ENCODE peak calls at places on chromosome 12, in eight cellular contexts. B, D, Q, L, O, Z, S and V are unnamed samples.

GRCh38 chr12:66335746-66336145 is 33.5 kb downstream of the HELB start:
- DNase-seq in Q (no peak), S (no peak), D (no peak), Z (no peak), L (no peak), B (no peak), O (no peak), V (no peak)

GRCh38 chr12:26109343-26109841 is 15.4 kb downstream of the BHLHE41 start:
- DNase-seq in L (no peak), Z (no peak), B (no peak), Q (no peak), D (no peak), O (peak), S (peak), V (no peak)

GRCh38 chr12:31326689-31327659 is 1.0 kb upstream of the SINHCAF start:
- DNase-seq in L (no peak), Z (no peak), Q (no peak), D (no peak), B (no peak), S (no peak), O (no peak), V (no peak)

GRCh38 chr12:22543246-22544037 is 900 bp downstream of the C2CD5 start:
- DNase-seq in L (no peak), S (peak), O (peak), B (peak), Q (no peak), Z (peak), D (peak), V (peak)

GRCh38 chr12:110543252-110543959 is 39.7 kb downstream of the PPTC7 start:
- DNase-seq in L (peak), Z (peak), O (peak), S (peak), D (peak), B (peak), Q (no peak), V (no peak)

GRCh38 chr12:107515446-107515958 is 170.1 kb upstream of the PWP1 start:
- DNase-seq in S (peak), Z (peak), B (peak), D (no peak), O (peak), Q (peak), L (peak), V (no peak)

GRCh38 chr12:5094550-5094949 is 50.9 kb downstream of the KCNA5 start:
- DNase-seq in L (no peak), B (no peak), Q (no peak), O (peak), S (no peak), D (no peak), Z (no peak), V (no peak)

GRCh38 chr12:112907415-112908157 is 824 bp downstream of the OAS1 start:
- DNase-seq in D (no peak), Q (no peak), B (no peak), L (no peak), Z (no peak), O (no peak), S (no peak), V (no peak)

GRCh38 chr12:113186666-113187325 is 1.3 kb downstream of the RITA1 start:
- DNase-seq in O (no peak), S (no peak), Z (no peak), B (no peak), L (no peak), Q (no peak), D (no peak), V (no peak)

GRCh38 chr12:27868165-27868564 is 88.1 kb upstream of the MANSC4 start:
- DNase-seq in B (no peak), Z (peak), S (no peak), D (no peak), Q (peak), L (peak), O (peak), V (no peak)

DNA sequence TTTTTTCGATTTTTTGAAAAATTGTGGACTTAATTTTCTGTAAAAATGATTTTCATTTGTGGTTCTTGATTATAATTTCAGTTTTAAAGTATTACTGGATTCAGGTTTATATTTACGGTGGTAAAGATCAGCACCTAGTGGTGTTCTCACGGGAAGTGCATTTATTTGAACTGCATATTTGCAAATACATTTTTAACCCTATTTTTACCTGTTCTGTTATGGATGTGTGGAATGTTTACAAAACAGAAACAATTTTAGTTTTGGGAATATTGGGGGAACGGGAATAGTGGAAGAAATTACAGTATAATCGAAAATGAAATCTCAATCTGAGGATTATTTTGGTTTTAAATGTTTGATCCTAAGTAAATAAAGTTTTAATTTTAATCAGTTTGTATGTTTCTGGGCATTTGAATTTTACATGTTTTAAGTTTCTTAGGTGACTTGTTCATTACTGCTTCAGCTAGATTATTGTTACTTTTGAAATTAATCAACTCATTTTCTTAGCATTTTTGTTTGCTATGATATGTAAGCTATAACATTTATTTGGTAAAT is 805 bp downstream of the ATF7IP start:
- DNase-seq in O (peak), Z (peak), D (no peak), S (no peak), L (no peak), Q (no peak), B (no peak), V (no peak)
- TF ChIP-seq CTCF in O (peak), Z (peak), D (peak), S (no peak), L (no peak), Q (peak), B (no peak), V (peak)

GRCh38 chr12:131454418-131455217 is 256.3 kb upstream of the SFSWAP start:
- DNase-seq in Z (peak), L (peak), D (no peak), Q (no peak), O (no peak), B (no peak), S (no peak), V (peak)
- TF ChIP-seq CTCF in Z (peak), L (peak), D (peak), Q (no peak), O (no peak), B (no peak), S (peak), V (peak)

GRCh38 chr12:59891180-59891579 is 295.4 kb downstream of the SLC16A7 start:
- DNase-seq in O (no peak), L (no peak), B (no peak), S (no peak), D (no peak), Q (no peak), Z (peak), V (no peak)

GRCh38 chr12:59887204-59887603 is 291.4 kb downstream of the SLC16A7 start:
- DNase-seq in S (no peak), D (no peak), Q (no peak), L (no peak), B (no peak), Z (no peak), O (no peak), V (no peak)

DNA sequence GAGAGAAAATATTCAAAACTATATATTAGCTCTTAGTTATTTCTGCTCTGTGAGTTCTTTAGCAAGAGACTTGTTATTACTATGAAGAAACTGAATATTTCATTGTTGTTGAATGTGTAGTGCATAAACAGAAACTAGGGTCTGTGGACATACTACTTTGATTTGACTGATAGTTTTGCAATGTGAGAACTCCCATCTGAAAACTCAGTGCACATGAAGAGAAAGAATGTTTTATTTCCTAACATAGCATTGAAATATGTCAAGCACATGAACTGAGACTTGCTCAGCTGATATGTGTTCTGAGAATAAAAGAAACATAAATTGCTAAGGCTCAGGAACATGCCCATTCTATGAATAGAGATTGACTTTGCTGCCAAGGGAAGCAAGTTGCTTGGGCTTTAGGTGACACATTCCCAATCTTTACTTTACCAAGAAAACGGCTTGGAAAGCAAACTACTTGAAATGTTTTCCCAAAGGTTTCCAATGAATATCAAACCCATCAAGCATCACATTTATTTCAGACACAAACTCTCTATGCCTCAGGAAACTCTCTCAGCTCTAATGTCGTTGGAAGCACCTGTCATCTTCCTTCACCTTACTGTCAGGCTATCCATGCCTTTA is 290.4 kb downstream of the SLC16A7 start:
- DNase-seq in O (no peak), Z (no peak), D (no peak), B (no peak), Q (no peak), S (no peak), L (no peak), V (no peak)
- TF ChIP-seq CTCF in O (no peak), Z (no peak), D (no peak), B (no peak), Q (no peak), S (no peak), L (no peak), V (no peak)

GRCh38 chr12:121003650-121004049 is 12.6 kb downstream of the C12orf43 start:
- DNase-seq in Z (no peak), B (no peak), L (no peak), Q (no peak), D (no peak), O (no peak), S (no peak), V (no peak)
- TF ChIP-seq CTCF in Z (no peak), B (no peak), L (peak), Q (no peak), D (no peak), O (peak), S (no peak), V (no peak)

GRCh38 chr12:54601841-54602240 is 13.4 kb upstream of the PPP1R1A start:
- DNase-seq in Q (no peak), S (no peak), O (no peak), L (no peak), D (no peak), B (no peak), Z (peak), V (no peak)
- TF ChIP-seq CTCF in Q (no peak), S (no peak), O (no peak), L (no peak), D (no peak), B (no peak), Z (no peak), V (no peak)

GRCh38 chr12:131827961-131828534 is at the start of gene MMP17:
- DNase-seq in B (no peak), O (peak), D (peak), Z (peak), Q (no peak), L (no peak), S (peak), V (no peak)
- TF ChIP-seq CTCF in B (no peak), O (peak), D (no peak), Z (peak), Q (no peak), L (peak), S (peak), V (no peak)